ENCODE peak calls at places on chromosomes 1 and 21, in four cellular contexts. Z is transverse colon, Q is tibial nerve, N is lower leg skin. E is an unnamed sample.

GRCh38 chr1:242811092-242811840 is 286.8 kb upstream of the PLD5 start:
- DNase-seq in N (no peak), Q (no peak), Z (no peak), E (no peak)

GRCh38 chr1:13830616-13831280 is 130.8 kb downstream of the PRDM2 start:
- DNase-seq in Z (no peak), Q (no peak), N (no peak), E (no peak)

GRCh38 chr1:193185861-193186714 is at the start of gene B3GALT2:
- DNase-seq in Q (peak; percentile 21), Z (peak; percentile 32), N (no peak), E (no peak)

GRCh38 chr1:12426030-12426429 is 192.0 kb downstream of the DHRS3 start:
- DNase-seq in Q (no peak), Z (no peak), N (no peak), E (no peak)

GRCh38 chr1:201468501-201468843 is 516 bp downstream of the PHLDA3 start:
- DNase-seq in Q (no peak), Z (no peak), N (no peak), E (no peak)

GRCh38 chr1:111769517-111770146 is 13.9 kb downstream of the DDX20 start:
- DNase-seq in Z (peak; percentile 26), Q (peak; percentile 36), N (no peak), E (no peak)

GRCh38 chr1:234613128-234613875 is 3.3 kb upstream of the IRF2BP2 start:
- DNase-seq in Z (peak; percentile 27), Q (no peak), N (no peak), E (no peak)

GRCh38 chr1:23344987-23345472 is 946 bp upstream of the HNRNPR start:
- DNase-seq in Q (peak; percentile 14), Z (no peak), N (no peak), E (no peak)

GRCh38 chr1:151494741-151495281 is 16.4 kb upstream of the CGN start:
- DNase-seq in Z (no peak), Q (no peak), N (no peak), E (peak; percentile 53)

GRCh38 chr1:223756002-223756775 is 43.9 kb downstream of the CAPN2 start:
- DNase-seq in N (no peak), Z (no peak), Q (no peak), E (no peak)

GRCh38 chr1:38076038-38076437 is 29.4 kb upstream of the POU3F1 start:
- DNase-seq in Z (no peak), Q (no peak), N (no peak), E (no peak)

GRCh38 chr1:225635649-225636048 is 17.3 kb downstream of the ENAH start:
- DNase-seq in Q (no peak), N (no peak), Z (no peak), E (no peak)

GRCh38 chr21:8988696-8989095 is 1532.7 kb upstream of the TPTE start:
- DNase-seq in Q (no peak), N (no peak), Z (no peak), E (no peak)

GRCh38 chr1:154176341-154176740 is 15.6 kb downstream of the TPM3 start:
- DNase-seq in Q (peak; percentile 40), N (no peak), Z (peak; percentile 28), E (no peak)

GRCh38 chr1:45299981-45300668 is 26.6 kb upstream of the HPDL start:
- DNase-seq in N (no peak), Z (peak; percentile 31), Q (peak; percentile 23), E (peak; percentile 42)

GRCh38 chr1:148373236-148373935 is 109.7 kb downstream of the PPIAL4G start:
- DNase-seq in Q (no peak), N (no peak), Z (no peak), E (no peak)

GRCh38 chr1:150560011-150560438 is 10.8 kb downstream of the ADAMTSL4 start:
- DNase-seq in Z (peak; percentile 85), N (peak; percentile 82), Q (peak; percentile 85), E (peak; percentile 55)

GRCh38 chr1:82042306-82042705 is 241.6 kb downstream of the ADGRL2 start:
- DNase-seq in Q (no peak), Z (no peak), N (no peak), E (no peak)

GRCh38 chr1:46535063-46535462 is 16.4 kb downstream of the KNCN start:
- DNase-seq in N (no peak), Z (peak; percentile 42), Q (no peak), E (peak; percentile 69)

GRCh38 chr1:46807046-46807972 is 8.5 kb downstream of the CYP4B1 start:
- DNase-seq in Q (no peak), N (no peak), Z (no peak), E (no peak)

GRCh38 chr1:214709241-214709640 is 106.2 kb downstream of the CENPF start:
- DNase-seq in N (no peak), Q (no peak), Z (no peak), E (no peak)

GRCh38 chr1:19013826-19014548 is 57.5 kb upstream of the IFFO2 start:
- DNase-seq in Z (peak; percentile 58), N (no peak), Q (no peak), E (no peak)

GRCh38 chr1:10400013-10400412 is 1.1 kb downstream of the PGD start:
- DNase-seq in Z (no peak), N (no peak), Q (peak; percentile 7), E (no peak)

GRCh38 chr1:10399487-10399917 is 638 bp downstream of the PGD start:
- DNase-seq in N (no peak), Z (no peak), Q (peak; percentile 21), E (no peak)

GRCh38 chr1:10396870-10397269 is 2.0 kb upstream of the PGD start:
- DNase-seq in N (no peak), Q (no peak), Z (no peak), E (no peak)

GRCh38 chr1:10398278-10398733 is 558 bp upstream of the PGD start:
- DNase-seq in Z (no peak), N (no peak), Q (peak; percentile 13), E (no peak)

GRCh38 chr1:10398734-10399486 is at the start of gene PGD:
- DNase-seq in Z (peak; percentile 99), Q (peak; percentile 96), N (peak; percentile 97), E (peak; percentile 79)
- TF ChIP-seq POLR2A in Z (peak; percentile 83), Q (peak; percentile 62), N (no peak), E (peak; percentile 55)

GRCh38 chr1:32334274-32334861 is 1.7 kb downstream of the MARCKSL1 start:
- DNase-seq in N (no peak), Q (no peak), Z (peak; percentile 15), E (no peak)
- TF ChIP-seq POLR2A in N (no peak), Q (no peak), Z (no peak), E (no peak)

GRCh38 chr1:204528241-204528640 is 12.0 kb downstream of the MDM4 start:
- DNase-seq in Z (no peak), Q (no peak), N (no peak), E (no peak)
- TF ChIP-seq POLR2A in Z (no peak), Q (no peak), N (no peak), E (no peak)

GRCh38 chr1:40257688-40258444 is at the start of gene ZMPSTE24:
- DNase-seq in Q (peak; percentile 90), Z (peak; percentile 96), N (peak; percentile 95), E (peak; percentile 82)
- TF ChIP-seq POLR2A in Q (no peak), Z (peak; percentile 63), N (no peak), E (peak; percentile 89)

GRCh38 chr1:206419783-206420182 is 50.5 kb upstream of the IKBKE start:
- DNase-seq in N (no peak), Q (no peak), Z (no peak), E (no peak)

GRCh38 chr1:206420471-206420870 is 49.8 kb upstream of the IKBKE start:
- DNase-seq in Q (no peak), Z (no peak), N (no peak), E (no peak)

GRCh38 chr1:206419250-206419649 is 51.0 kb upstream of the IKBKE start:
- DNase-seq in Z (peak; percentile 75), N (no peak), Q (no peak), E (no peak)

GRCh38 chr1:206422525-206422924 is 47.8 kb upstream of the IKBKE start:
- DNase-seq in N (no peak), Z (no peak), Q (no peak), E (no peak)

GRCh38 chr1:206421616-206422355 is 48.5 kb upstream of the IKBKE start:
- DNase-seq in Z (no peak), Q (no peak), N (no peak), E (no peak)
- TF ChIP-seq POLR2A in Z (no peak), Q (no peak), N (no peak), E (no peak)

GRCh38 chr1:26225033-26225831 is 8.8 kb upstream of the CEP85 start:
- DNase-seq in N (peak; percentile 24), Z (peak; percentile 78), Q (peak; percentile 30), E (no peak)
- TF ChIP-seq POLR2A in N (no peak), Z (no peak), Q (no peak), E (no peak)

GRCh38 chr1:24502168-24503002 is at the start of gene RCAN3:
- DNase-seq in N (peak; percentile 68), Z (peak; percentile 90), Q (peak; percentile 42), E (peak; percentile 89)
- TF ChIP-seq POLR2A in N (no peak), Z (peak; percentile 79), Q (no peak), E (no peak)

GRCh38 chr1:6557597-6557996 is 2.5 kb downstream of the TAS1R1 start:
- DNase-seq in N (no peak), Z (no peak), Q (no peak), E (no peak)

GRCh38 chr1:6560267-6560666 is 5.2 kb downstream of the TAS1R1 start:
- DNase-seq in Q (no peak), Z (no peak), N (no peak), E (no peak)

GRCh38 chr1:6554907-6555778 is at the start of gene TAS1R1:
- DNase-seq in Q (no peak), N (peak; percentile 18), Z (peak; percentile 20), E (no peak)

GRCh38 chr1:6554031-6554906 is at the start of gene NOL9:
- DNase-seq in N (peak; percentile 91), Z (peak; percentile 96), Q (peak; percentile 87), E (peak; percentile 84)
- TF ChIP-seq POLR2A in N (no peak), Z (peak; percentile 26), Q (no peak), E (peak; percentile 56)

DNA sequence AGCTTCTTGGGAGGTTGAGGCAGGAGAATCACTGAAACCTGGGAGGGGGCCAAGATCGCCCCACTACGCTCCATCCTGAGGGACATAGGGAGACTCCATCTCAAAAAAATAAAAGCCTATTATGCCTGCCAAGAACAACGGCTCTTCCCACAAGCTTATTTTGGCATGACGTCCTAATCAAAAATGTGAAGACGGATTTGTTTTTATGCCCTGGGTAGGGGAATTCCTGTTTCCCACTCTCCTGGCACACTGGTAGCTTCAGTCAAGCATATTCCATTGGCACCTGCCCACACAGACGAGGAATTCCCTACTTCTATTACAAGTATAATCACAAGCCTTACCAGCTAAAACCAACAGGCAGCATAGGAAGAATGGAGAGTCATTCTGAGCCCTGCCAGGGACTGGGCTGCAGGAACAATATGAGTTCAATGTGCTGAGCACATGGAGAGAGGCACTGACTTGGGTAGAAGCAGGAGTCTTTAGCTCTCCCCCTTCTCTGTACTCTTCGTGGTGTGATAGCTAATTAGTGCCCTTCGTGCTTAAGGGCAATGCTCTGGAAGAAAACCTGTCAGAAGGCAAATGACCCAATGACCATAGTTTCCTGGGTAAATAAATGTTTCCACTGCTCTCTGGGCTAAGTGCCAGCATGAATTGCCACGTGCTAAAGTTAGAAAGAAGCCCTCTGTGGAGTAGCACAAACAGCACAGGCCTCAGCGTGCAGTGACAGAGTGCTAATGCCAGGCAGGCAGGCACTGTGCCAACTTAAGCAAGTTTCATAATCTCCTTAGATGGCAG is 16.8 kb downstream of the TNFSF4 start:
- DNase-seq in Q (peak; percentile 82), N (peak; percentile 88), Z (peak; percentile 79), E (peak; percentile 8)
- TF ChIP-seq POLR2A in Q (no peak), N (no peak), Z (no peak), E (no peak)

GRCh38 chr1:156598731-156599432 is 2.4 kb downstream of the GPATCH4 start:
- DNase-seq in Z (no peak), Q (no peak), N (no peak), E (no peak)
- TF ChIP-seq POLR2A in Z (no peak), Q (no peak), N (no peak), E (no peak)